ENCODE peak calls at places on chromosome 22, in four cellular contexts. One of them, this sample, is unnamed.

GRCh38 chr22:23856721-23857605 is 712 bp upstream of the SLC2A11 start:
- DNase-seq in GM23338: peak; percentile 83
- DNase-seq in esophagus squamous epithelium: no peak
- DNase-seq in astrocyte: peak; percentile 54
- DNase-seq in this sample: no peak

GRCh38 chr22:36425977-36426523 is 38.3 kb upstream of the MYH9 start:
- DNase-seq in GM23338: peak; percentile 47
- DNase-seq in esophagus squamous epithelium: no peak
- DNase-seq in astrocyte: no peak
- DNase-seq in this sample: no peak

GRCh38 chr22:25655536-25655935 is 86.5 kb upstream of the MYO18B start:
- DNase-seq in GM23338: no peak
- DNase-seq in esophagus squamous epithelium: no peak
- DNase-seq in astrocyte: no peak
- DNase-seq in this sample: no peak

GRCh38 chr22:36287881-36288515 is 35.1 kb downstream of the APOL1 start:
- DNase-seq in GM23338: no peak
- DNase-seq in esophagus squamous epithelium: no peak
- DNase-seq in astrocyte: no peak
- DNase-seq in this sample: no peak

GRCh38 chr22:36359172-36359973 is 28.4 kb downstream of the MYH9 start:
- DNase-seq in GM23338: no peak
- DNase-seq in esophagus squamous epithelium: no peak
- DNase-seq in astrocyte: no peak
- DNase-seq in this sample: no peak

GRCh38 chr22:24985824-24986214 is 33.3 kb downstream of the KIAA1671 start:
- DNase-seq in GM23338: no peak
- DNase-seq in esophagus squamous epithelium: no peak
- DNase-seq in astrocyte: peak; percentile 94
- DNase-seq in this sample: peak; percentile 95

GRCh38 chr22:31212783-31213626 is 907 bp downstream of the LIMK2 start:
- DNase-seq in GM23338: peak; percentile 40
- DNase-seq in esophagus squamous epithelium: no peak
- DNase-seq in astrocyte: no peak
- DNase-seq in this sample: no peak

GRCh38 chr22:36375071-36375980 is 12.4 kb downstream of the MYH9 start:
- DNase-seq in GM23338: no peak
- DNase-seq in esophagus squamous epithelium: no peak
- DNase-seq in astrocyte: no peak
- DNase-seq in this sample: no peak

GRCh38 chr22:26800858-26801257 is 143.5 kb downstream of the MIAT start:
- DNase-seq in GM23338: peak; percentile 90
- DNase-seq in esophagus squamous epithelium: no peak
- DNase-seq in astrocyte: peak; percentile 18
- DNase-seq in this sample: no peak

GRCh38 chr22:48889209-48889830 is 938.4 kb downstream of the BRD1 start:
- DNase-seq in GM23338: no peak
- DNase-seq in esophagus squamous epithelium: no peak
- DNase-seq in astrocyte: no peak
- DNase-seq in this sample: no peak

GRCh38 chr22:46547179-46547882 is 9.9 kb upstream of the CELSR1 start:
- DNase-seq in GM23338: no peak
- DNase-seq in esophagus squamous epithelium: no peak
- DNase-seq in astrocyte: peak; percentile 83
- DNase-seq in this sample: peak; percentile 91

GRCh38 chr22:48635825-48636224 is 1191.8 kb downstream of the BRD1 start:
- DNase-seq in GM23338: no peak
- DNase-seq in esophagus squamous epithelium: no peak
- DNase-seq in astrocyte: no peak
- DNase-seq in this sample: no peak

GRCh38 chr22:42930810-42931420 is 73.8 kb upstream of the ARFGAP3 start:
- DNase-seq in GM23338: no peak
- DNase-seq in esophagus squamous epithelium: no peak
- DNase-seq in astrocyte: peak; percentile 39
- DNase-seq in this sample: peak; percentile 90

GRCh38 chr22:34842630-34843029 is 223.3 kb upstream of the ISX start:
- DNase-seq in GM23338: peak; percentile 42
- DNase-seq in esophagus squamous epithelium: no peak
- DNase-seq in astrocyte: no peak
- DNase-seq in this sample: no peak
- TF ChIP-seq CTCF in GM23338: peak; percentile 68
- TF ChIP-seq CTCF in esophagus squamous epithelium: no peak
- TF ChIP-seq CTCF in astrocyte: no peak
- TF ChIP-seq CTCF in this sample: no peak

GRCh38 chr22:21760640-21761039 is 25.0 kb upstream of the YPEL1 start:
- DNase-seq in GM23338: no peak
- DNase-seq in esophagus squamous epithelium: no peak
- DNase-seq in astrocyte: peak; percentile 88
- DNase-seq in this sample: no peak
- H3K4me1 ChIP-seq in GM23338: no peaks in the 10 kb centered on the region
- H3K4me1 ChIP-seq in esophagus squamous epithelium: no peaks in the 10 kb centered on the region
- H3K4me1 ChIP-seq in astrocyte: peaks cover 17% of the 10 kb centered on the region
- H3K4me1 ChIP-seq in this sample: peaks cover 4% of the 10 kb centered on the region

DNA sequence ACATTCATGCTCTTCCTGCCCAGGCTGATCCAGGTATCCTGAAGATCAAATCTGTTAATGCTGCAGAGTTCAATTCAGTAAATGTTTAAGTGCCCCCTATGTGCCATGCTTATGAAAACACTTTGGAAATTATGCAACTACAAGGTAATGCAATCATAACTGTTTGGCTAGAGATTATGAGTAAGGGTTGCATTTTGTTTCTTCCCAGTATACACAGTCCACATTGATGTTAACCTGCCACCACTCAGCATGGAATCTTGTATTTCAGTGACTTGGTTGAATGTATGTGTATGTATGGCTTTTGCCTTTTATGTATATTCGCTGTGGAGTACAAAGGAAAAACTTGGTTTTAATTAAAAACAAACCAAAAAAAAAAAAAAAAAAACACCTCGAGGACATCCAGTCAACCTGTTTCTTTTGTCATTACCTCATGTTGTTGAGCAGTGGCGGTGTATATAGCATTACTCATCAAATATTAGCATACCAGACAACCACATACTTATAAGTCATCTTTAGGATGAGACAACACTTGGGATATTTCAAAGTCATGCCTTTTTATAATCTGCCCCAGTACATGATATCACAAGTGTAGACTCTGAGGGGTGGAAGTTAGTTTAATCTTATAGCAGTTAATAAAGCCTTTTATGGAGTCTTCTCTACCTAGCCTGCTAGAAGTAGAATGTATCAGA is 86.1 kb upstream of the HORMAD2 start:
- DNase-seq in GM23338: no peak
- DNase-seq in esophagus squamous epithelium: no peak
- DNase-seq in astrocyte: peak; percentile 92
- DNase-seq in this sample: peak; percentile 96
- H3K27ac ChIP-seq in GM23338: peak overlapping the region; percentile 43
- H3K27ac ChIP-seq in esophagus squamous epithelium: peak overlapping the region; percentile 76
- H3K27ac ChIP-seq in astrocyte: peak overlapping the region; percentile 84
- H3K27ac ChIP-seq in this sample: peak overlapping the region; percentile 74

GRCh38 chr22:17838180-17838865 is 64.1 kb upstream of the BID start:
- DNase-seq in GM23338: no peak
- DNase-seq in esophagus squamous epithelium: no peak
- DNase-seq in astrocyte: no peak
- DNase-seq in this sample: no peak

GRCh38 chr22:17832665-17833064 is 58.4 kb upstream of the BID start:
- DNase-seq in GM23338: no peak
- DNase-seq in esophagus squamous epithelium: no peak
- DNase-seq in astrocyte: no peak
- DNase-seq in this sample: no peak

GRCh38 chr22:17831527-17832251 is 57.4 kb upstream of the BID start:
- DNase-seq in GM23338: no peak
- DNase-seq in esophagus squamous epithelium: no peak
- DNase-seq in astrocyte: no peak
- DNase-seq in this sample: no peak

GRCh38 chr22:17836977-17837742 is 62.9 kb upstream of the BID start:
- DNase-seq in GM23338: peak; percentile 52
- DNase-seq in esophagus squamous epithelium: no peak
- DNase-seq in astrocyte: no peak
- DNase-seq in this sample: peak; percentile 52

DNA sequence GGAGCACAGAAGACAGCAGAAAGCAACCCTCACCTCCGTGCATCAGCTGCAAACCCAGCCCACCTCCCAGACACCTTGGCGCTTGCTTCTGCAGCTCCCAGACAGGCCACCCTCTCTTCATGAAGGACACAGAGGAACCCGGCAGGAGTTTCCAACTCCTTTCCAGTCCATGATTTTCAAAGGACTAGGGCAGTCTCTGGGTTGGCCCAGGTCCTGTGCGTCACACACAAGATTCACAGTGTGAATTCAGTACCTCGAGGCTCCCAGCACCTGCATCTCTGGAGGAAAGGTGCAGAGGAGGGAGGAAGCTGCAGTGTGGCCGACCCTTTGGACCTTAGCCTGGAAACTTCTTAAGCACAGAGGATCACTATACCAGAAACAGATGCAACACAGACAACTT is 61.0 kb upstream of the BID start:
- DNase-seq in GM23338: no peak
- DNase-seq in esophagus squamous epithelium: no peak
- DNase-seq in astrocyte: no peak
- DNase-seq in this sample: no peak
- TF ChIP-seq CTCF in GM23338: no peak
- TF ChIP-seq CTCF in esophagus squamous epithelium: no peak
- TF ChIP-seq CTCF in astrocyte: no peak
- TF ChIP-seq CTCF in this sample: no peak

DNA sequence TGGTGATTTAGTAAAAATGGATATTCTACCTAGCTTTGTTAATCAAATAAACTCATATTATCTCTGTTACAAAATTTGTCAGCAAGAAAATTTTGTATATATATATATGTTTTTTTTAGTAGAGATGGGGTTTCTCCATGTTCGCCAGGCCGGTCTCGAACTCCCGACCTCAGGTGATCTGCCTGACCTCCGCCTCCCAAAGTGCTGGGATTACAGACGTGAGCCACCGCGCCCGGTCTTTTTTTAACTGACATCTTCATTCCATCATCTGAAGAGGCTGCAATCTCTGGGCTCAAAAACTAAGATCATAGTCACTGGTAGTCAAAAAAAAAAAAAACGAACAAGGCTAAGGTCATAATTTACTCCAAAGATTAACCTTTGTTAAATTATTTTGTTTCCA is 5.3 kb upstream of the KLHDC7B start:
- DNase-seq in GM23338: no peak
- DNase-seq in esophagus squamous epithelium: no peak
- DNase-seq in astrocyte: no peak
- DNase-seq in this sample: no peak
- H3K4me1 ChIP-seq in GM23338: no peaks in the 10 kb centered on the region
- H3K4me1 ChIP-seq in esophagus squamous epithelium: peaks cover 37% of the 10 kb centered on the region
- H3K4me1 ChIP-seq in astrocyte: peaks cover 3% of the 10 kb centered on the region
- H3K4me1 ChIP-seq in this sample: peaks cover 28% of the 10 kb centered on the region

DNA sequence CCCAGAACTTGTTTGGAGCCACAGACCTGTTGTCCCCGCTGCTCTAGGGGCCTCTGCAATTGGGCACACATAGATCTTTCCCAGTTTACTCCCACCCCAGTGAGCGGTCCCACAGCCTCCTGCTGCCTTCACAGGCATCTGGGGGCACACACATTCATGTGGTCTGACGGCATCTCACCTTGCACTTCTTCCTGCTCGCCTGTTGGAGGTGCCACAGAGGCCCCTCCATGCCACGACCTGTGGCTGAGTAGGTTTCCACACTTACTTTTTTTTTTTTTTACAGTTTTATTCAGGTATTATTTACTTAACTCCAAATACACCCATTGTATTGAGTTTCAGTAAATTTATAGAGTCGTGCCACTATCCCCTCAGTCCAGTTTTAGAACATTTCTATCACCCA is 68.9 kb upstream of the SEPTIN5 start:
- DNase-seq in GM23338: peak; percentile 52
- DNase-seq in esophagus squamous epithelium: no peak
- DNase-seq in astrocyte: no peak
- DNase-seq in this sample: no peak
- H3K27ac ChIP-seq in GM23338: no peak overlapping the region
- H3K27ac ChIP-seq in esophagus squamous epithelium: no peak overlapping the region
- H3K27ac ChIP-seq in astrocyte: no peak overlapping the region
- H3K27ac ChIP-seq in this sample: no peak overlapping the region

GRCh38 chr22:45335021-45335818 is 25.5 kb downstream of the FAM118A start:
- DNase-seq in GM23338: peak; percentile 79
- DNase-seq in esophagus squamous epithelium: no peak
- DNase-seq in astrocyte: no peak
- DNase-seq in this sample: peak; percentile 37
- TF ChIP-seq CTCF in GM23338: peak; percentile 31
- TF ChIP-seq CTCF in esophagus squamous epithelium: no peak
- TF ChIP-seq CTCF in astrocyte: peak; percentile 16
- TF ChIP-seq CTCF in this sample: peak; percentile 45

DNA sequence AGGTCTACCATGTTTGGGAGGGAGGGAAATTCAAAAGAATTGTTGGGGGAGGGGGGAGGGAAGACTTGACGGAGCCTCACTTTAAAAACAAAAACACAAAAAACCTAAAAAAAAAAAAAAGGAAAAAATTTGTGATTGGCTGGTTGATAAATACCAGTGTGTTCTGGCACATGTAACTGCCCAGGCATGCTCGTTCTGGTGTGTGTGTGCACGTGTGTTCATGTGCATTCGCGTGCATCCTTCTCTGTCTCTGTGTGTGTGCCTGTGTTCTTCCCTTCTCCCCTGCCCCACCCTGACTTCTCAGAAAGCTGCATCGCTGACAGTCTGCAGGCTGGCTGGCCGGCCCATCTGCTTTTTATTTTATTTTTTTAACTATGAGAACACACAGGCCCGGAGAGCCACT is 22.6 kb upstream of the ADSL start:
- DNase-seq in GM23338: no peak
- DNase-seq in esophagus squamous epithelium: no peak
- DNase-seq in astrocyte: no peak
- DNase-seq in this sample: no peak
- H3K4me1 ChIP-seq in GM23338: peaks cover 31% of the 10 kb centered on the region
- H3K4me1 ChIP-seq in esophagus squamous epithelium: no peaks in the 10 kb centered on the region
- H3K4me1 ChIP-seq in astrocyte: peaks cover 6% of the 10 kb centered on the region
- H3K4me1 ChIP-seq in this sample: no peaks in the 10 kb centered on the region

GRCh38 chr22:37601540-37602442 is 6.8 kb upstream of the GGA1 start:
- DNase-seq in GM23338: peak; percentile 97
- DNase-seq in esophagus squamous epithelium: no peak
- DNase-seq in astrocyte: peak; percentile 61
- DNase-seq in this sample: peak; percentile 47
- H3K27ac ChIP-seq in GM23338: peak overlapping the region; percentile 41
- H3K27ac ChIP-seq in esophagus squamous epithelium: no peak overlapping the region
- H3K27ac ChIP-seq in astrocyte: no peak overlapping the region
- H3K27ac ChIP-seq in this sample: no peak overlapping the region

GRCh38 chr22:29208879-29209623 is 3.4 kb downstream of the EMID1 start:
- DNase-seq in GM23338: no peak
- DNase-seq in esophagus squamous epithelium: no peak
- DNase-seq in astrocyte: no peak
- DNase-seq in this sample: no peak

GRCh38 chr22:29207231-29207550 is 1.5 kb downstream of the EMID1 start:
- DNase-seq in GM23338: no peak
- DNase-seq in esophagus squamous epithelium: no peak
- DNase-seq in astrocyte: no peak
- DNase-seq in this sample: no peak

GRCh38 chr22:29207562-29208501 is 2.1 kb downstream of the EMID1 start:
- DNase-seq in GM23338: no peak
- DNase-seq in esophagus squamous epithelium: no peak
- DNase-seq in astrocyte: no peak
- DNase-seq in this sample: no peak

GRCh38 chr22:29209624-29209929 is 3.9 kb downstream of the EMID1 start:
- DNase-seq in GM23338: peak; percentile 39
- DNase-seq in esophagus squamous epithelium: no peak
- DNase-seq in astrocyte: no peak
- DNase-seq in this sample: peak; percentile 17

GRCh38 chr22:29208502-29208862 is 2.8 kb downstream of the EMID1 start:
- DNase-seq in GM23338: peak; percentile 41
- DNase-seq in esophagus squamous epithelium: no peak
- DNase-seq in astrocyte: no peak
- DNase-seq in this sample: no peak
- TF ChIP-seq CTCF in GM23338: no peak
- TF ChIP-seq CTCF in esophagus squamous epithelium: no peak
- TF ChIP-seq CTCF in astrocyte: peak; percentile 2
- TF ChIP-seq CTCF in this sample: no peak